ENCODE peak calls at places on chromosomes 7 and 10, in four cellular contexts. G, Q, S and M are unnamed samples. For H3K27me3, the result is how much of the 10 kb centered on the place peaks cover.

GRCh38 chr10:95513941-95514392 is 47.2 kb downstream of the SORBS1 start:
- DNase-seq in G (peak), Q (no peak), S (no peak), M (peak)

GRCh38 chr7:21469894-21470293 is 42.0 kb downstream of the SP4 start:
- DNase-seq in G (no peak), Q (no peak), S (no peak), M (no peak)

GRCh38 chr7:119943932-119944600 is 328.9 kb upstream of the KCND2 start:
- DNase-seq in G (no peak), Q (no peak), S (no peak), M (no peak)

GRCh38 chr10:12448729-12449391 is 99.5 kb downstream of the CAMK1D start:
- DNase-seq in G (peak), Q (no peak), S (no peak), M (peak)

GRCh38 chr7:13467111-13467547 is 522.3 kb downstream of the ETV1 start:
- DNase-seq in G (no peak), Q (no peak), S (peak), M (no peak)

GRCh38 chr10:126218174-126218573 is 170.1 kb downstream of the ADAM12 start:
- DNase-seq in G (no peak), Q (no peak), S (no peak), M (no peak)

GRCh38 chr10:612696-613095 is 76.8 kb downstream of the DIP2C start:
- DNase-seq in G (no peak), Q (no peak), S (no peak), M (no peak)

GRCh38 chr7:122137291-122138077 is 6.6 kb downstream of the AASS start:
- DNase-seq in G (no peak), Q (no peak), S (no peak), M (no peak)

GRCh38 chr7:70710011-70710480 is 421.9 kb upstream of the GALNT17 start:
- DNase-seq in G (peak), Q (no peak), S (no peak), M (peak)

GRCh38 chr10:26064106-26064505 is 130.1 kb downstream of the MYO3A start:
- DNase-seq in G (no peak), Q (no peak), S (no peak), M (no peak)

GRCh38 chr10:77186936-77187335 is 450.7 kb downstream of the KCNMA1 start:
- DNase-seq in G (peak), Q (no peak), S (no peak), M (no peak)

GRCh38 chr7:102830206-102830605 is 81.4 kb downstream of the FAM185A start:
- DNase-seq in G (no peak), Q (no peak), S (no peak), M (no peak)

GRCh38 chr7:68841004-68841403 is 757.3 kb upstream of the AUTS2 start:
- DNase-seq in G (no peak), Q (no peak), S (no peak), M (no peak)

GRCh38 chr10:114681542-114681941 is 23.5 kb upstream of the ABLIM1 start:
- DNase-seq in G (peak), Q (no peak), S (no peak), M (peak)

GRCh38 chr10:86139066-86139657 is 227.4 kb downstream of the GRID1 start:
- DNase-seq in G (no peak), Q (no peak), S (peak), M (no peak)

GRCh38 chr10:104080762-104081161 is 4.9 kb downstream of the COL17A1 start:
- DNase-seq in G (no peak), Q (no peak), S (peak), M (no peak)

GRCh38 chr7:101315336-101315735 is 6.3 kb downstream of the IFT22 start:
- DNase-seq in G (no peak), Q (no peak), S (peak), M (no peak)

GRCh38 chr10:51342381-51342780 is 268.1 kb downstream of the PRKG1 start:
- DNase-seq in G (no peak), Q (no peak), S (no peak), M (no peak)

GRCh38 chr7:16436306-16436705 is 15.0 kb upstream of the CRPPA start:
- DNase-seq in G (no peak), Q (no peak), S (no peak), M (no peak)

GRCh38 chr7:143519411-143520131 is 41.9 kb downstream of the TAS2R41 start:
- DNase-seq in G (peak), Q (no peak), S (no peak), M (peak)

GRCh38 chr7:40726559-40726958 is 591.8 kb downstream of the SUGCT start:
- DNase-seq in G (no peak), Q (no peak), S (no peak), M (no peak)

GRCh38 chr7:55573234-55573504 is 867 bp upstream of the VOPP1 start:
- DNase-seq in G (no peak), Q (no peak), S (no peak), M (no peak)

GRCh38 chr10:61803269-61803668 is 98.2 kb upstream of the ARID5B start:
- DNase-seq in G (no peak), Q (no peak), S (no peak), M (no peak)

GRCh38 chr10:97171001-97171400 is 14.8 kb downstream of the SLIT1 start:
- DNase-seq in G (no peak), Q (no peak), S (no peak), M (no peak)

GRCh38 chr10:118383063-118383689 is 41.1 kb upstream of the FAM204A start:
- DNase-seq in G (no peak), Q (no peak), S (no peak), M (no peak)

GRCh38 chr7:111485981-111486380 is 76.3 kb downstream of the IMMP2L start:
- DNase-seq in G (no peak), Q (no peak), S (no peak), M (no peak)

GRCh38 chr7:105990726-105991465 is 27.8 kb downstream of the CDHR3 start:
- DNase-seq in G (no peak), Q (no peak), S (peak), M (no peak)

GRCh38 chr7:94375167-94375566 is 19.5 kb upstream of the COL1A2 start:
- DNase-seq in G (no peak), Q (no peak), S (peak), M (peak)

GRCh38 chr10:98328640-98329039 is 60.6 kb upstream of the LOXL4 start:
- DNase-seq in G (no peak), Q (no peak), S (no peak), M (no peak)

GRCh38 chr10:98337484-98337883 is 69.5 kb upstream of the LOXL4 start:
- DNase-seq in G (no peak), Q (no peak), S (no peak), M (no peak)

GRCh38 chr10:98328163-98328562 is 60.2 kb upstream of the LOXL4 start:
- DNase-seq in G (no peak), Q (no peak), S (no peak), M (no peak)

GRCh38 chr10:98331888-98332287 is 63.9 kb upstream of the LOXL4 start:
- DNase-seq in G (peak), Q (no peak), S (peak), M (no peak)

DNA sequence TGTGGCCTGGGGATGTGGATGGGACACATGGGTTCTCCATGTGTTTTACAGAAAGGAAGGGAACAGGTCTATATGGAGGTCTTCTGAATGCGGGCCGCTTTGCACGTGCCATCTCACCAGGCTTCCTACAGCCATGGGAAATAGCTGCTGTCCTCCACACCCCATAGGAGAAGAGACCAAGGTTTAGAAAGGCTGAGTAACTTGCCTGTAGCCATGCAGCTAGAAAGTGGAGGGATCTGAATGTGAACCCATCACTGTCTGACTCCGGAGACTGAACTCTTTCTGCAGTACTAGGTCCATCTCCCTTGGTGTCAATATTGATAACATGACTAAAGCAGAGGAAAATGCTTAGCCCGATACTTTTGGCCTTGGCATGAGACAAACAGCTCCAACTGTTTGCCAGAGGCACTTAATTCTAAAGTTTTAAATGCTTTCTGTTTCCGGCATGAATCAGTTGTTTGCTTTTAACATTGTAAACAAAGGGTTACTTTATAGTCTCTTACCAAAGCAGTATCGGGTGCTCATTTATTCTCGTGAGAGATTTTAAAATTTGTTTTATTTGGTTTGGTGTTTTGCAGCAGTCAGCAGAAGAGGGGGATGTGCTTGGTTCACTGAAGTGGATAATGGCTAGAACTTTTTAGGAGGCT is 64.8 kb upstream of the LOXL4 start:
- DNase-seq in G (no peak), Q (no peak), S (no peak), M (no peak)
- H3K4me3 ChIP-seq in G (no peak), Q (no peak), S (no peak), M (no peak)

DNA sequence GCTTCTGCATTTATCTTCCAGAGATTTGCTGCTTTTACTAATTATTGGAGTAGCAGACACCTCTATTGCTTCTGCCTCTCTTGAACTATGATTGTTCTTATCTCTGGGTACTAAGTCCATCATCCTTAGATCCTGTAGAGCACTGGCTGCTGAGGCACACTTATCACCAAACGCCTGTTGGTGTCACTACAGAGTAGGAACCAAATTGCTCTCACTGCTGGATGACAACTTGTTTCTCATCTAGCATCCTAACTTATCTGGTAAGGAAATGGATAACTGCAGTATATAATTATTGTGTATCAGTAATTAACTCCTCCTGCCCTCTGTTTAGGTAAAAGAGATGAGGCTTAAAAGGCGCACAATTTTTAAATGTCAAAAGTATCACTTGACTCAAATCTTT is 1059.4 kb downstream of the NRG3 start:
- DNase-seq in G (peak), Q (no peak), S (peak), M (no peak)
- TF ChIP-seq CTCF in G (no peak), Q (peak), S (peak), M (peak)

DNA sequence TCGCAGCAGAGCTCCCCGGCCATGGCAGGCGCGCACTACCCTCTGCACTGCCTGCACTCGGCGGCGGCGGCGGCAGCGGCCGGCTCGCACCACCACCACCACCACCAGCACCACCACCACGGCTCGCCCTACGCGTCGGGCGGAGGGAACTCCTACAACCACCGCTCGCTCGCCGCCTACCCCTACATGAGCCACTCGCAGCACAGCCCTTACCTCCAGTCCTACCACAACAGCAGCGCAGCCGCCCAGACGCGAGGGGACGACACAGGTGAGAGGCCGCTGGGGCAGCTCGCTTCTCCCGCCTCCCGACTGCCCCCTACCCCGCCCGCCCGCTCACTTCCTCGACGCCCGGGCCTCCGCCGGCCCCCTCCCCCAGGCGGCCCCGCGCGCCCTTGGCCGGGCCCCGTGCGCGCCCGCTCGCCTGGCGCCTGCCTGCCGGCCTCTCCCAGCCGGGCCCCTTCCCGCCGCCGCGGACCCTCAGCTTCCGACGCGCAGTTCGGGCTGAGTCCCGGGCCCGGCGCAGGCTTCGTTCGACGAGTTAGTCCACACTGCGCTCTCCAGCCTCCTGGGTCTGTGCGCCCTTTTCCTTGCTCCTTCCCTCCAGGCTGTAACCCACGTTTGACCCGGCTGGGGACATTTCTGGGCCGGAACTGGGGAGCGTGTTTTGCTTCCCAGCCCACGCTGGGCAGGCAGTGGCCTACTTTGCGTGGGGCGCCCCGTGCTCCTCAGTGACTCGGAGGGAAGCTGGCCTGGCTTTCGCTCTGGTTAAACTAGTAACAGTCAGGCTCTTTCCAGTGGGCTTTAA is 995 bp downstream of the DLX6 start:
- DNase-seq in G (peak), Q (no peak), S (peak), M (no peak)
- H3K27me3 ChIP-seq in G (under half), Q (half or more), S (half or more), M (half or more)

DNA sequence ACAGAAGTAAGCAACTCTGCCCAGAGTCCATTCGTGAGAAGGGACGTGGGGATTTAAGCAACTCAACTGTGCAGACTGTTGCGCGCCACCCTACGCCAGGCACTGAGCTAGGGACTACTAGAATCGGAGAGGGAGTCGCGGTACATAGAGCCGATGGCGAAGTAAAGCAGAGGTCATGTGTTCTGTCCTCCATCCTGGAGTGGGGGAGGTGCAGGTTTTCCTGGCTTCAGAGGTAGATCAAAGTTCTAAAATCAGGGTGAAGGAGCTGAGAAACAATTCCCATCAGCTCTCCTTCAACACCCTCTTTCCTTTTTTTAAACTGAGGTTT is 23.2 kb downstream of the SLC35G1 start:
- DNase-seq in G (no peak), Q (no peak), S (no peak), M (no peak)
- H3K4me3 ChIP-seq in G (no peak), Q (no peak), S (no peak), M (no peak)